ENCODE peak calls at places on chromosomes 5 and 9, in five cellular contexts. B is HCT116, W is K562, A is HepG2, C is H1. Z is an unnamed sample.

GRCh38 chr5:31516802-31517201 is 15.1 kb downstream of the DROSHA start:
- DNase-seq in A (no peak), C (no peak), B (no peak), W (no peak), Z (no peak)

GRCh38 chr5:176773408-176774035 is 36.8 kb upstream of the UNC5A start:
- DNase-seq in W (no peak), B (no peak), C (peak), A (no peak), Z (no peak)

GRCh38 chr9:133508046-133508445 is 16.7 kb downstream of the MYMK start:
- DNase-seq in A (no peak), W (no peak), C (no peak), B (no peak), Z (no peak)

GRCh38 chr5:57491369-57491965 is 8.9 kb upstream of the ACTBL2 start:
- DNase-seq in B (no peak), A (no peak), W (peak), C (no peak), Z (no peak)

GRCh38 chr5:82019342-82020138 is 47.7 kb downstream of the ATG10 start:
- DNase-seq in W (no peak), A (peak), B (no peak), C (no peak), Z (no peak)

GRCh38 chr5:58974083-58974482 is 391.2 kb downstream of the RAB3C start:
- DNase-seq in A (no peak), W (no peak), B (no peak), C (no peak), Z (no peak)

GRCh38 chr9:16879416-16879815 is 8.9 kb upstream of the BNC2 start:
- DNase-seq in A (no peak), W (no peak), C (no peak), B (no peak), Z (no peak)

GRCh38 chr5:143506881-143507552 is 103.5 kb upstream of the NR3C1 start:
- DNase-seq in B (no peak), C (no peak), W (no peak), A (peak), Z (no peak)

GRCh38 chr5:43037929-43038510 is 2.1 kb downstream of the ANXA2R start:
- DNase-seq in B (no peak), A (no peak), W (no peak), C (no peak), Z (no peak)

GRCh38 chr5:168219515-168220410 is 71.7 kb upstream of the WWC1 start:
- DNase-seq in C (peak), A (peak), B (peak), W (peak), Z (peak)
- TF ChIP-seq ZNF274 in C (no peak), A (no peak), B (no peak), W (no peak), Z (no peak)

GRCh38 chr9:35519697-35520403 is 29.9 kb downstream of the RUSC2 start:
- DNase-seq in B (no peak), C (no peak), A (no peak), W (no peak), Z (no peak)

GRCh38 chr9:35518212-35518917 is 28.5 kb downstream of the RUSC2 start:
- DNase-seq in B (peak), W (no peak), C (no peak), A (peak), Z (peak)

GRCh38 chr9:35517552-35518211 is 27.8 kb downstream of the RUSC2 start:
- DNase-seq in B (no peak), A (no peak), C (no peak), W (no peak), Z (no peak)

GRCh38 chr9:35520404-35520790 is 30.5 kb downstream of the RUSC2 start:
- DNase-seq in A (no peak), B (no peak), C (no peak), W (no peak), Z (no peak)

GRCh38 chr9:35518981-35519679 is 29.2 kb downstream of the RUSC2 start:
- DNase-seq in W (no peak), B (no peak), C (no peak), A (no peak), Z (no peak)
- H3K9ac ChIP-seq in W (no peak), B (peak), C (no peak), A (no peak), Z (no peak)

GRCh38 chr5:130529111-130529510 is 624.8 kb downstream of the CHSY3 start:
- DNase-seq in C (no peak), B (no peak), W (no peak), A (no peak), Z (no peak)

GRCh38 chr5:130532786-130533185 is 628.5 kb downstream of the CHSY3 start:
- DNase-seq in W (no peak), B (no peak), C (no peak), A (no peak), Z (no peak)

GRCh38 chr5:130526708-130527107 is 622.4 kb downstream of the CHSY3 start:
- DNase-seq in B (no peak), W (no peak), C (no peak), A (no peak), Z (no peak)

GRCh38 chr5:130528474-130528873 is 624.2 kb downstream of the CHSY3 start:
- DNase-seq in W (no peak), B (no peak), C (no peak), A (no peak), Z (no peak)

GRCh38 chr5:130529716-130530485 is 625.6 kb downstream of the CHSY3 start:
- DNase-seq in C (no peak), B (no peak), W (no peak), A (no peak), Z (no peak)
- TF ChIP-seq YY1 in C (no peak), B (no peak), W (no peak), A (no peak), Z (no peak)

DNA sequence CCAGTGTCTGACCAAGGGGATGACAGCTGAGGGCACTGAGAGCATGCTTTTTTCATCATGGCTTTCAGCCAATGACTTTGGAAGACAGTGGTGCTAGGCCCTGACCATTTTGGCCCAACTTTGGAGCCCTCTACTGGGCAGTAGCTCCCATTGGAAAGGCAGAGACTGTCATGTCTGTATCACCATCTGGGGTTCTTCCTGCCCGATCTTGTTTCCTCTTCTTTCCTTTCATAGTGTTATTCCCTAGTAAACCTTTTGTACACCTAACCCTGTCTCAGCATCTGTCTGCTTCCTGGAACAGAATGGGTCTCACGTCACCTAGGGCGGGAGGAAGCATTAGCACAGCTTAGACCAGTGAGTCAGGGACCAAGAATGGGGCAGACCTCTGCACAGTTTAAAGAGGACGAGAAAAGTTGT is 97.4 kb upstream of the MAST4 start:
- DNase-seq in A (peak), C (no peak), B (no peak), W (peak), Z (no peak)
- TF ChIP-seq ZNF274 in A (no peak), C (no peak), B (no peak), W (no peak), Z (no peak)

GRCh38 chr9:129500863-129501770 is 119.8 kb downstream of the C9orf50 start:
- DNase-seq in B (no peak), A (no peak), W (no peak), C (no peak), Z (no peak)

GRCh38 chr9:129501771-129502324 is 119.1 kb downstream of the C9orf50 start:
- DNase-seq in W (no peak), B (no peak), C (no peak), A (no peak), Z (no peak)

GRCh38 chr9:129497837-129498450 is 123.0 kb downstream of the C9orf50 start:
- DNase-seq in W (no peak), B (no peak), C (no peak), A (no peak), Z (no peak)

GRCh38 chr9:129498451-129499376 is 122.2 kb downstream of the C9orf50 start:
- DNase-seq in B (no peak), C (no peak), W (no peak), A (no peak), Z (no peak)

DNA sequence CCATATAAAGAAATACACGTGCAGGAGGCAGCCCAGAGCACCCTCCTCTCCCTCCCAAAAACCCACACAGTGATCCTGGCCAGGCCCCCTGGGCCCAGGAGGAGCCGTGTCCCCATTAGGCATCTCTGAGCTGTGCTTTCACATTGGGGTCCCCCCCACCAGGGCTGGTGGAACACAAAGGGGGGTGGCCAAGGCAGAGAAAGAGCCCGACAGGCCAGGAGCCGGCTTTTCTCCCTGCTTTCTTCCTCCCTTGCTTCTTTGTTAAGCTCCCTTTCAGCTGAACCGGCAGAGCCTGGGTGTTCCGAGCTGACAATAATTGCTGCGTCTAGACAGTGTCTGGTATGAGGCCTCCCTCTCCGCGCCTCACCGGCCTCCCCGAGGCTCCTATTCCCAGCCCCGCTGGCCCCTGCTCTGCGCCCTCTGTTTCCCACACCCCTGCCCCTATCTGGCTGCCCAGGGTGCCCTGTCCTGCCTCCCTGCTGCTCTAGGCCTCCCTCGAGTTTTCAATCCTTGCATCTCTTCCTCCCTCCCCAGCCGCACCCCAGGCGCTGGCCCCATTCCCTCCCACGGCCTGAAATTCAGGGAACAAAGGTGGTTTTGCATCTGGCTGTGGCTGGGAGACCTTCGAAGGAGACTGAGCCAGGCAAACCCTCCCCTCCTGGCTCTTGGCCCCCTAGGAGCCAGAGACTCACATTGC is 120.6 kb downstream of the C9orf50 start:
- DNase-seq in W (no peak), C (peak), A (no peak), B (no peak), Z (peak)
- H3K9ac ChIP-seq in W (peak), C (peak), A (no peak), B (peak), Z (peak)

GRCh38 chr9:2615532-2615931 is 6.1 kb upstream of the VLDLR start:
- DNase-seq in C (no peak), A (no peak), B (no peak), W (no peak), Z (no peak)

GRCh38 chr9:2608276-2608675 is 13.3 kb upstream of the VLDLR start:
- DNase-seq in A (no peak), C (no peak), B (no peak), W (no peak), Z (no peak)

GRCh38 chr9:2605246-2605645 is 16.3 kb upstream of the VLDLR start:
- DNase-seq in C (no peak), A (no peak), W (no peak), B (no peak), Z (no peak)

GRCh38 chr9:2613730-2614271 is 7.8 kb upstream of the VLDLR start:
- DNase-seq in C (no peak), W (no peak), B (no peak), A (no peak), Z (peak)

GRCh38 chr9:2610985-2611384 is 10.6 kb upstream of the VLDLR start:
- DNase-seq in W (no peak), B (no peak), A (no peak), C (no peak), Z (no peak)
- TF ChIP-seq YY1 in W (no peak), B (no peak), A (no peak), C (no peak), Z (no peak)

DNA sequence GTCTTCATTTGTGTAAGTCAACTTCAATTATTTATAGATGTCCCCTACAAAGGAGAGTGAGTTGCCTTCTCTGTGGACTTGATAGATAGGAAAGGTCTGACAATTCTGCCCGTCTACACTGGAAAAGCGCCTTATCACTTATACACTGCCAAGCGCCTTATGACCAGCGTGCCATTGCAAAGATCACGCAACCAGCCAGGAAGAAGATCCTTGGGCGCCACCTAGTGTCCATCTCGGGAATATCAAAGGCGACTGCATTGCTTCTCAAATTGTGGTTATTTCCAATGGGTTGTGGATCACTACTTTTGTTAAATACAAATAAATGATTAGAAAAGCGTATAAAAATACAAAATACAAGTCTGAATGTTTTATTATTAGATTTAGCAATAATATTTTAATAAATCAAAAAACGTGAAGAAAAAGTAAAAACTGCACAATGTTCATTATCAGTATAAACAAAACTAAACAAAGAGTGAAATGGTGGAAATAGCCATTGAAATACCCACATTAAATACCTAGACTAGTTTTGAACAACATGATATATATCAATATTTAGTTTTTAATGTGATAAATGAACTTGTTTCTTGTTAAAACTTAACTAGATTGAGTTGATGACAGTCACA is 27.8 kb downstream of the SUB1 start:
- DNase-seq in B (peak), W (peak), C (peak), A (peak), Z (peak)
- TF ChIP-seq ZNF274 in B (no peak), W (no peak), C (no peak), A (no peak), Z (no peak)